ENCODE peak calls at places on chromosomes 1 and 21, in six cellular contexts. M is neuronal stem cell, L is astrocyte, C is SK-N-SH, N is IMR-90, U is neural progenitor cell. T is an unnamed sample.

GRCh38 chr1:168321945-168322344 is 41.3 kb downstream of the TBX19 start:
- DNase-seq in M (no peak), L (no peak), C (no peak), N (peak; percentile 41), U (no peak), T (no peak)

GRCh38 chr1:237562247-237562823 is 328.4 kb downstream of the ZP4 start:
- DNase-seq in M (peak; percentile 55), L (peak; percentile 37), C (peak; percentile 39), N (peak; percentile 69), U (peak; percentile 90), T (no peak)

GRCh38 chr1:24920155-24920925 is 9.7 kb downstream of the RUNX3 start:
- DNase-seq in M (no peak), L (no peak), C (no peak), N (peak; percentile 74), U (no peak), T (no peak)

GRCh38 chr21:17757671-17758070 is 61.5 kb downstream of the C21orf91 start:
- DNase-seq in M (no peak), L (no peak), C (no peak), N (no peak), U (no peak), T (no peak)

GRCh38 chr1:46528297-46528955 is 23.0 kb downstream of the KNCN start:
- DNase-seq in M (no peak), L (no peak), C (no peak), N (peak; percentile 22), U (peak; percentile 65), T (no peak)

GRCh38 chr1:195113471-195113870 is 1494.8 kb downstream of the KCNT2 start:
- DNase-seq in M (no peak), L (no peak), C (no peak), N (no peak), U (no peak), T (no peak)

GRCh38 chr1:177170756-177171535 is at the start of gene BRINP2:
- DNase-seq in M (peak; percentile 70), L (peak; percentile 22), C (peak; percentile 91), N (peak; percentile 29), U (peak; percentile 91), T (peak; percentile 76)

GRCh38 chr1:245969274-245969673 is 537.8 kb downstream of the SMYD3 start:
- DNase-seq in M (no peak), L (peak; percentile 97), C (no peak), N (peak; percentile 93), U (no peak), T (no peak)

GRCh38 chr1:38243106-38243505 is 196.5 kb upstream of the POU3F1 start:
- DNase-seq in M (no peak), L (no peak), C (no peak), N (no peak), U (peak; percentile 56), T (no peak)

GRCh38 chr1:96632045-96632664 is 89.4 kb upstream of the PTBP2 start:
- DNase-seq in M (no peak), L (no peak), C (no peak), N (no peak), U (no peak), T (no peak)

GRCh38 chr1:82931051-82931450 is 1067.9 kb downstream of the TTLL7 start:
- DNase-seq in M (no peak), L (no peak), C (no peak), N (no peak), U (no peak), T (no peak)

GRCh38 chr1:30378991-30379581 is 344.3 kb downstream of the MATN1 start:
- DNase-seq in M (no peak), L (peak; percentile 95), C (peak; percentile 52), N (peak; percentile 69), U (peak; percentile 23), T (peak; percentile 69)

GRCh38 chr1:194069168-194069830 is 882.9 kb upstream of the B3GALT2 start:
- DNase-seq in M (no peak), L (peak; percentile 25), C (no peak), N (peak; percentile 16), U (no peak), T (no peak)

GRCh38 chr1:227946624-227947424 is 908 bp downstream of the WNT9A start:
- DNase-seq in M (peak; percentile 71), L (peak; percentile 43), C (peak; percentile 95), N (peak; percentile 46), U (peak; percentile 93), T (peak; percentile 93)

GRCh38 chr1:156499703-156500577 is 635 bp downstream of the MEF2D start:
- DNase-seq in M (no peak), L (no peak), C (peak; percentile 75), N (peak; percentile 46), U (peak; percentile 75), T (peak; percentile 89)

GRCh38 chr1:156497743-156498446 is 2.7 kb downstream of the MEF2D start:
- DNase-seq in M (no peak), L (no peak), C (no peak), N (no peak), U (no peak), T (peak; percentile 65)

GRCh38 chr1:156500578-156500846 is at the start of gene MEF2D:
- DNase-seq in M (no peak), L (no peak), C (no peak), N (no peak), U (no peak), T (no peak)

GRCh38 chr1:156498447-156499193 is 2.0 kb downstream of the MEF2D start:
- DNase-seq in M (no peak), L (peak; percentile 48), C (no peak), N (peak; percentile 72), U (no peak), T (peak; percentile 91)

GRCh38 chr1:156499194-156499702 is 1.3 kb downstream of the MEF2D start:
- DNase-seq in M (no peak), L (no peak), C (no peak), N (no peak), U (peak; percentile 55), T (peak; percentile 69)
- H3K9ac ChIP-seq in M (no peak overlapping the region), L (peak overlapping the region; percentile 98), C (peak overlapping the region; percentile 99), N (peak overlapping the region; percentile 75), U (peak overlapping the region; percentile 10), T (peak overlapping the region; percentile 90)

DNA sequence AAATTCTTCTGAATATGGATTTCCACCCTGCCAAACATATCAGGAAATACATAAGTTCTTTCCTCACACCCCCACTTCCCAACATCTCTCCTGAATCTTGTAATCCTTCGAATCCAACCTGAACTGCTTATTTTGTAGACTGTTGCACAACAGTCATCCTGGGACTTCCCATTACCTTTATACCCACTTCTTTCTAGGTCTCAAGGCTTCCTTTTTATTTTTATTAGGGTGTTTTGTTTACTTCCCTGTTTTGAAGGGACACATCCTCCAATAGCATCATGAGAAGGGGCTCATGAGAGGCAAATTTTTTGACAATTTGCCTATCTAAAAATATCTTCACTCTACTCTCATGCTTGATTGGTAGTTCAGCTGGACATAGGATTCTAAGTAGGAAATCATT is 67.6 kb upstream of the MUTYH start:
- DNase-seq in M (no peak), L (no peak), C (no peak), N (no peak), U (no peak), T (no peak)
- H3K9ac ChIP-seq in M (no peak overlapping the region), L (no peak overlapping the region), C (no peak overlapping the region), N (no peak overlapping the region), U (no peak overlapping the region), T (no peak overlapping the region)

DNA sequence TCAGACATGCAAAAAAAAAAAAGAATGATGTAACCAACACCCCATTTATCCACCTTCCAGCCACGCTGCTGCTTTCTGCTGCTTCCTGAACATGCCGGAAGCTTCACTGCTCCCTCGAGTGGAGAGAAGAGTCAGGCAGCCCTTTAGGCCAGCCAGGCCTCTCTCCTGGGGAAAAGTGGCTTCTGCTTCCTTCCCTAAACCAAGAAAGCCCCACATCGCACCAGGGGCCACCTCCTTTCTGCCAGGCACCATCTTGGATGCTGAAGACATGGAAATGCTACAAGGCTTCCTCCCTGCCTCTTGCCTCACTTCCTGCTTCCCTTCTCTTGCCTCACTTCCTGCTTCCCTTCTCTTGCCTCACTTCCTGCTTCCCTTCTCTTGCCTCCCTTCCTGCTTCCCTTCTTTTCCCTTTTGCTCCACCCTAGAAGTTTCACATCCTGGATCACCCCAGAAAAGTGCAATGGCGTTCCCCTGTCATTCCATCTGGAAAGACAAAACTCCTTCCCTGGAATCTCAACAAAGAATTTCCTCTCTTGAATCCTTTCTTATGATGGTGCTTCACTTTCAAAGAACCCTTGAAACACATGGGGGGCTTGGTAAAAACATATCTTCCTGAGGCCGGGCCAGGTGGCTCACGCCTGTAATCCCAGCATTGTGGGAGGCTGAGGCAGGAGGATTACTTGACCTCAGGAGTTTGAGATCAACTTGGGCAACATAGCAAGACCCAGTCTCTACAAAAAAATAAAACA is 18.7 kb downstream of the TNFRSF8 start:
- DNase-seq in M (no peak), L (no peak), C (no peak), N (no peak), U (no peak), T (peak; percentile 29)
- H3K9ac ChIP-seq in M (no peak overlapping the region), L (no peak overlapping the region), C (no peak overlapping the region), N (no peak overlapping the region), U (no peak overlapping the region), T (no peak overlapping the region)

GRCh38 chr1:200036616-200037270 is 9.2 kb downstream of the NR5A2 start:
- DNase-seq in M (no peak), L (no peak), C (no peak), N (no peak), U (peak; percentile 45), T (no peak)

GRCh38 chr1:200034821-200035396 is 7.4 kb downstream of the NR5A2 start:
- DNase-seq in M (peak; percentile 62), L (no peak), C (peak; percentile 44), N (peak; percentile 31), U (peak; percentile 80), T (no peak)

GRCh38 chr1:200035397-200035955 is 8.0 kb downstream of the NR5A2 start:
- DNase-seq in M (peak; percentile 27), L (no peak), C (no peak), N (no peak), U (peak; percentile 55), T (no peak)

GRCh38 chr1:200037501-200037900 is 10.0 kb downstream of the NR5A2 start:
- DNase-seq in M (no peak), L (no peak), C (no peak), N (no peak), U (no peak), T (no peak)

GRCh38 chr1:200035956-200036615 is 8.6 kb downstream of the NR5A2 start:
- DNase-seq in M (peak; percentile 12), L (no peak), C (peak; percentile 29), N (no peak), U (peak; percentile 7), T (no peak)
- H3K9ac ChIP-seq in M (no peak overlapping the region), L (no peak overlapping the region), C (no peak overlapping the region), N (no peak overlapping the region), U (no peak overlapping the region), T (no peak overlapping the region)

T was measured in kidney.